ENCODE peak calls at places on chromosome 16, in nine cellular contexts. Y is pons; N is HuH-7; P is fibroblast of the conjunctiva; K is HL-60; G is kidney; O is stimulated activated CD4-positive, alpha-beta T cell treated with anti-CD3 and anti-CD28 coated beads, Interleukin-2, amount 100 ng/mL, for 24 hours; Z is GM12878; B is left ventricle myocardium superior. L is an unnamed sample.

GRCh38 chr16:27405546-27406451 is 3.8 kb downstream of the IL21R start:
- DNase-seq in P (no peak), Y (no peak), Z (no peak), O (peak), N (no peak), K (no peak), B (no peak), G (no peak), L (no peak)

GRCh38 chr16:19085679-19086200 is 18.3 kb downstream of the COQ7 start:
- DNase-seq in G (no peak), O (no peak), K (peak), Z (no peak), Y (no peak), P (no peak), N (peak), B (no peak), L (no peak)

GRCh38 chr16:17266606-17267313 is 204.0 kb downstream of the XYLT1 start:
- DNase-seq in P (no peak), Z (no peak), Y (no peak), K (no peak), N (no peak), B (no peak), G (no peak), O (no peak), L (no peak)

GRCh38 chr16:68257251-68257905 is 6.9 kb upstream of the SLC7A6 start:
- DNase-seq in Z (no peak), O (no peak), G (peak), Y (no peak), N (no peak), B (no peak), P (no peak), K (peak), L (no peak)

GRCh38 chr16:17724242-17724898 is 253.6 kb upstream of the XYLT1 start:
- DNase-seq in Y (no peak), P (peak), B (no peak), Z (no peak), O (no peak), K (no peak), G (no peak), N (no peak), L (no peak)

GRCh38 chr16:4661661-4662060 is 31.7 kb upstream of the NUDT16L1 start:
- DNase-seq in P (no peak), G (no peak), N (no peak), Z (no peak), B (peak), Y (peak), O (no peak), K (peak), L (no peak)

GRCh38 chr16:67764153-67764552 is 42.2 kb downstream of the RANBP10 start:
- DNase-seq in Y (no peak), Z (no peak), B (no peak), O (no peak), N (no peak), K (no peak), G (no peak), P (no peak), L (no peak)

GRCh38 chr16:82138478-82139285 is 31.3 kb downstream of the MPHOSPH6 start:
- DNase-seq in N (no peak), G (no peak), Y (no peak), K (no peak), Z (no peak), P (no peak), B (no peak), O (no peak), L (no peak)

GRCh38 chr16:47142469-47143328 is 1.0 kb downstream of the NETO2 start:
- DNase-seq in K (peak), Y (peak), N (peak), G (peak), P (no peak), B (peak), O (peak), Z (no peak), L (peak)

GRCh38 chr16:69031877-69032301 is 73.6 kb upstream of the HAS3 start:
- DNase-seq in B (no peak), O (no peak), Y (no peak), Z (no peak), N (peak), K (no peak), P (no peak), G (no peak), L (no peak)

GRCh38 chr16:48617711-48618148 is 7.8 kb upstream of the N4BP1 start:
- DNase-seq in Z (no peak), Y (no peak), K (no peak), G (no peak), B (peak), P (peak), O (no peak), N (no peak), L (peak)

GRCh38 chr16:84156342-84156784 is 11.3 kb downstream of the DNAAF1 start:
- DNase-seq in G (no peak), Y (no peak), N (no peak), P (no peak), K (no peak), B (no peak), Z (no peak), O (no peak), L (no peak)

GRCh38 chr16:21626659-21627277 is 25.6 kb downstream of the IGSF6 start:
- DNase-seq in G (no peak), B (no peak), K (peak), N (no peak), O (no peak), Y (peak), Z (no peak), P (peak), L (no peak)

GRCh38 chr16:54076006-54076504 is 210.5 kb downstream of the IRX3 start:
- DNase-seq in B (no peak), K (no peak), Y (no peak), P (no peak), O (no peak), Z (no peak), N (no peak), G (no peak), L (no peak)

GRCh38 chr16:12186774-12187335 is 210.3 kb downstream of the SNX29 start:
- DNase-seq in P (no peak), O (no peak), Y (no peak), Z (no peak), N (no peak), G (no peak), B (no peak), K (no peak), L (peak)

GRCh38 chr16:71943887-71944286 is 48.6 kb downstream of the IST1 start:
- DNase-seq in B (no peak), Z (no peak), P (no peak), N (no peak), Y (no peak), K (no peak), O (no peak), G (no peak), L (no peak)

GRCh38 chr16:31440511-31441184 is 1.9 kb downstream of the ZNF843 start:
- DNase-seq in Z (no peak), Y (peak), G (peak), K (no peak), N (no peak), P (no peak), B (no peak), O (no peak), L (no peak)

GRCh38 chr16:84725481-84726078 is 25.8 kb downstream of the USP10 start:
- DNase-seq in K (no peak), G (no peak), B (no peak), P (no peak), Z (no peak), Y (no peak), N (no peak), O (no peak), L (no peak)

GRCh38 chr16:9845661-9846361 is 336.4 kb downstream of the GRIN2A start:
- DNase-seq in B (no peak), K (no peak), G (no peak), Z (no peak), N (no peak), O (no peak), P (no peak), Y (no peak), L (no peak)

GRCh38 chr16:50183316-50183715 is 30.2 kb downstream of the TENT4B start:
- DNase-seq in O (no peak), B (no peak), Z (no peak), Y (no peak), P (no peak), N (no peak), K (no peak), G (no peak), L (no peak)

GRCh38 chr16:86034421-86034919 is 135.5 kb downstream of the IRF8 start:
- DNase-seq in Z (no peak), O (no peak), N (no peak), G (peak), K (no peak), B (no peak), Y (no peak), P (no peak), L (no peak)

GRCh38 chr16:1093284-1094123 is 2.5 kb downstream of the C1QTNF8 start:
- DNase-seq in G (no peak), K (no peak), B (no peak), N (peak), Y (no peak), P (no peak), Z (no peak), O (peak), L (no peak)

GRCh38 chr16:54954220-54954619 is 23.6 kb downstream of the IRX5 start:
- DNase-seq in K (no peak), B (no peak), O (no peak), P (no peak), Z (no peak), G (no peak), N (no peak), Y (no peak), L (no peak)

GRCh38 chr16:68575082-68575481 is 36.0 kb downstream of the ZFP90 start:
- DNase-seq in K (no peak), G (no peak), Y (no peak), N (no peak), B (no peak), O (no peak), Z (no peak), P (no peak), L (no peak)

GRCh38 chr16:86590501-86591144 is 12.3 kb downstream of the FOXL1 start:
- DNase-seq in G (no peak), P (no peak), B (no peak), Z (no peak), O (no peak), K (no peak), N (no peak), Y (no peak), L (no peak)

GRCh38 chr16:57976331-57976796 is 5.4 kb upstream of the CNGB1 start:
- DNase-seq in O (no peak), K (no peak), Y (peak), Z (no peak), P (no peak), N (no peak), G (peak), B (peak), L (no peak)

GRCh38 chr16:4840984-4841383 is 6.1 kb downstream of the GLYR1 start:
- DNase-seq in P (no peak), K (no peak), Y (no peak), Z (no peak), N (no peak), O (no peak), B (no peak), G (no peak), L (no peak)

GRCh38 chr16:30063278-30063892 is 2.2 kb upstream of the ALDOA start:
- DNase-seq in Y (no peak), K (no peak), P (no peak), Z (no peak), G (no peak), O (no peak), N (no peak), B (no peak), L (no peak)